ENCODE peak calls at places on chromosomes 5 and 9, in four cellular contexts. R is endothelial cell of umbilical vein, M is IMR-90, K is K562. H is an unnamed sample.

GRCh38 chr5:105573575-105573974 is 2011.0 kb upstream of the NUDT12 start:
- DNase-seq in R (no peak), K (no peak), M (no peak), H (no peak)

GRCh38 chr5:132498152-132498551 is 7.6 kb upstream of the IRF1 start:
- DNase-seq in R (peak), K (no peak), M (peak), H (no peak)

GRCh38 chr5:157464518-157465171 is 4.6 kb downstream of the NIPAL4 start:
- DNase-seq in R (no peak), M (peak), K (peak), H (peak)

GRCh38 chr9:2285411-2285810 is 270.3 kb downstream of the SMARCA2 start:
- DNase-seq in R (no peak), K (no peak), M (no peak), H (no peak)

GRCh38 chr5:170108266-170108785 is 2.6 kb downstream of the FOXI1 start:
- DNase-seq in R (no peak), K (no peak), M (no peak), H (no peak)

GRCh38 chr9:14271078-14271673 is 42.8 kb downstream of the NFIB start:
- DNase-seq in K (peak), M (peak), R (peak), H (no peak)

GRCh38 chr5:15585826-15586591 is 86.0 kb downstream of the FBXL7 start:
- DNase-seq in R (no peak), K (no peak), M (no peak), H (no peak)

GRCh38 chr9:131651599-131651998 is 88.3 kb downstream of the RAPGEF1 start:
- DNase-seq in K (no peak), M (peak), R (no peak), H (no peak)

GRCh38 chr9:15087031-15087417 is 176.8 kb upstream of the FREM1 start:
- DNase-seq in M (peak), K (no peak), R (no peak), H (no peak)

GRCh38 chr5:35038891-35039290 is 8.9 kb downstream of the AGXT2 start:
- DNase-seq in K (no peak), R (no peak), M (no peak), H (no peak)

GRCh38 chr9:10703139-10703538 is 90.3 kb upstream of the PTPRD start:
- DNase-seq in M (no peak), K (no peak), R (no peak), H (no peak)

GRCh38 chr5:65955746-65956145 is 29.4 kb downstream of the ERBIN start:
- DNase-seq in R (no peak), K (no peak), M (no peak), H (no peak)

GRCh38 chr5:9059920-9060691 is 485.8 kb downstream of the SEMA5A start:
- DNase-seq in M (peak), R (peak), K (no peak), H (no peak)

GRCh38 chr9:114100536-114100935 is 1.4 kb upstream of the KIF12 start:
- DNase-seq in M (no peak), K (no peak), R (peak), H (no peak)

GRCh38 chr5:146047396-146047795 is 58.0 kb downstream of the PLAC8L1 start:
- DNase-seq in R (no peak), M (no peak), K (no peak), H (no peak)

GRCh38 chr9:130262771-130263170 is 2.8 kb upstream of the HMCN2 start:
- DNase-seq in M (no peak), K (no peak), R (no peak), H (no peak)

GRCh38 chr9:136051568-136052432 is 43.3 kb downstream of the NACC2 start:
- DNase-seq in R (peak), K (no peak), M (peak), H (no peak)

GRCh38 chr5:156481741-156482140 is 154.8 kb downstream of the SGCD start:
- DNase-seq in R (no peak), M (peak), K (no peak), H (no peak)

GRCh38 chr9:806285-807156 is 35.0 kb upstream of the DMRT1 start:
- DNase-seq in K (peak), M (peak), R (peak), H (peak)

GRCh38 chr9:103798620-103799019 is 295.5 kb upstream of the SMC2 start:
- DNase-seq in M (no peak), K (no peak), R (no peak), H (peak)

GRCh38 chr9:37295178-37295577 is 127.3 kb upstream of the GRHPR start:
- DNase-seq in K (no peak), R (peak), M (no peak), H (no peak)

GRCh38 chr5:84487963-84488362 is 103.3 kb upstream of the EDIL3 start:
- DNase-seq in R (no peak), K (no peak), M (peak), H (no peak)

GRCh38 chr5:157106668-157107461 is 2.0 kb downstream of the HAVCR2 start:
- DNase-seq in R (no peak), M (peak), K (no peak), H (peak)

DNA sequence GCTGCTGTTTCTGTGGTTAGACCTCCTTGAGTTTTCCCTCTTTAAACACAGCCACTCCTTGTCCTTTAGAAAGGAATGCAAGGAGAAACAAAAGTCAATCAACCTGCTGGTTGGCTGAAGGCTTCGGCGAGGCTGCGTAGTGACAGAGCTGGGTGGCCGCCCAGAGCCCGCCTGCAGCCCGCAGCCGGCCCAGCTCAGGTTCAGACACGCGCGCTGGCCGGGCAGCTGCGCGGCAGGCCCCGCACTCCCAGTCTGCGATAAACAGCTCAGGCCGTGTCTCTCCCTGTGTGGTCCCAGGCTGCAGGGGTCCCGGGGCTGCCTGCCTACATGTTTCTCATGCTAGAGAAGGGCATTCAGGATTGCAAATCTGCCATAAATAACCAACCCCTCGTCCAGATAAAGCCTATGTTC is 115.4 kb downstream of the HSD17B3 start:
- DNase-seq in M (no peak), K (no peak), R (no peak), H (no peak)
- TF ChIP-seq FOS in M (no peak), K (no peak), R (no peak), H (no peak)

GRCh38 chr5:130642461-130642860 is 522.6 kb downstream of the HINT1 start:
- DNase-seq in R (no peak), K (no peak), M (no peak), H (no peak)
- TF ChIP-seq FOS in R (no peak), K (no peak), M (no peak), H (no peak)

GRCh38 chr9:78235296-78235770 is 542 bp upstream of the CEP78 start:
- DNase-seq in R (peak), K (no peak), M (peak), H (no peak)

GRCh38 chr9:78236511-78236950 is 656 bp downstream of the CEP78 start:
- DNase-seq in K (no peak), M (no peak), R (no peak), H (no peak)

GRCh38 chr9:78239506-78239905 is 3.6 kb downstream of the CEP78 start:
- DNase-seq in R (no peak), K (peak), M (no peak), H (no peak)

GRCh38 chr9:78235771-78236510 is at the start of gene CEP78:
- DNase-seq in K (peak), R (peak), M (peak), H (peak)

GRCh38 chr9:78238061-78239038 is 2.5 kb downstream of the CEP78 start:
- DNase-seq in K (peak), R (no peak), M (no peak), H (no peak)
- TF ChIP-seq FOS in K (no peak), R (no peak), M (no peak), H (no peak)

DNA sequence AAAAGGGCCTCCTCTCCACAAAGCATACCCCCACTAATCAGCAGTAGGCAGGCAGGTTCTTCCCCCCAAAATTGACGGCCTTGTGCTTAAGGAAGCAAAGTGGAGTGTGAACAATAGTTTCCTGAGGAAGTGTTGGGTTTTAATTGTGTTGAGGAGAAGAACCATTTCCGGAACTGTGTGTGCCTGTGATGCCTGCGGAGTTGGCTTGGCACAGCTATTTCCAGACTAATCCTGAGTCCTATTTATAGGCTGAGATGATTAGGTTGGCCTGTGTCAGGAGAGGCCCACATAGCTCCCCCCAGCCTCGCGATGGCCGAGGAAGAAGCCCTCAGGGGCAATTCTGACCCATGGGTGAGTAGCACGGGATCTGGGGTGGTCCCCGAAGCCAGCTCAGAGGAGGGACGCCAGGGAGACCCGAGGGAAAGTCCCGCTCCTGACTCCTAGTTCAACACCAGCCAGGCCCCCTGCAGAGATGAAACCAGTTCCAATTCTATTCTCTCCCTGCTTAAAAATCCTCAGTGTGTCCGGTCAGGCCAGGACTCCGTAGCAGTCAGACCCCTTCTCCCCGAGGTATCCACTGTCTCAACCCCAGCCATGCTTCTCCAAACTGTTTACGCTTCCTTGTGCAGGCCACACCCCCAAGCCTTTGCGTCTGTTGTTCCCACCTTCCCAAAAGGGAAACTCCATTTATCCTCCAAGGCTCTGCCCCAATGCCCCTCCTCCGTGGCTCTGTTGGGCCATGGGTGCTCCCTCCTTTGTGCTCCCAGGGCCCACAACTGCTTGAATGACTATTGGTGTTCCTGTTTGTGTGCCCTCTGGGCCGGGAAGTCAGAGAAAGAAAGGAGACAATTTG is 18.1 kb downstream of the GSN start:
- DNase-seq in K (peak), M (peak), R (peak), H (no peak)
- TF ChIP-seq FOS in K (no peak), M (no peak), R (peak), H (no peak)